ENCODE peak calls at places on chromosomes 12 and 14, in ten cellular contexts. Y, I, F, N, O, V, S, G, Z and P are unnamed samples.
A peak's percentile ranks its signal among the peaks of the same experiment; 100 is the strongest.

GRCh38 chr12:122206111-122206881 is 2.8 kb downstream of the B3GNT4 start:
- DNase-seq in Y (no peak), I (no peak), F (no peak), N (peak; percentile 25), O (no peak), V (no peak), S (no peak), G (peak; percentile 57), Z (no peak), P (no peak)

GRCh38 chr14:76928301-76928700 is 100.2 kb downstream of the IRF2BPL start:
- DNase-seq in Y (no peak), I (no peak), F (no peak), N (no peak), O (no peak), V (no peak), S (no peak), G (no peak), Z (no peak), P (no peak)

GRCh38 chr14:64324461-64325255 is 30.5 kb upstream of the ESR2 start:
- DNase-seq in Y (no peak), I (no peak), F (no peak), N (no peak), O (no peak), V (no peak), S (no peak), G (no peak), Z (no peak), P (no peak)

GRCh38 chr14:103021817-103022668 is 35.3 kb downstream of the CDC42BPB start:
- DNase-seq in Y (no peak), I (no peak), F (no peak), N (no peak), O (no peak), V (no peak), S (no peak), G (no peak), Z (no peak), P (no peak)

GRCh38 chr12:31272607-31273225 is 53.2 kb downstream of the SINHCAF start:
- DNase-seq in Y (no peak), I (no peak), F (no peak), N (no peak), O (no peak), V (no peak), S (no peak), G (no peak), Z (no peak), P (no peak)

GRCh38 chr14:90405755-90406154 is 8.9 kb downstream of the CALM1 start:
- DNase-seq in Y (no peak), I (no peak), F (no peak), N (no peak), O (no peak), V (no peak), S (no peak), G (no peak), Z (no peak), P (no peak)

GRCh38 chr14:51453869-51454268 is 197.8 kb upstream of the FRMD6 start:
- DNase-seq in Y (no peak), I (no peak), F (no peak), N (no peak), O (no peak), V (no peak), S (no peak), G (no peak), Z (no peak), P (no peak)

GRCh38 chr14:60021619-60022018 is 70.1 kb upstream of the PCNX4 start:
- DNase-seq in Y (no peak), I (no peak), F (no peak), N (no peak), O (no peak), V (no peak), S (no peak), G (no peak), Z (no peak), P (no peak)

GRCh38 chr12:100564090-100564489 is 9.4 kb upstream of the GAS2L3 start:
- DNase-seq in Y (peak; percentile 17), I (no peak), F (peak; percentile 91), N (no peak), O (no peak), V (no peak), S (no peak), G (no peak), Z (no peak), P (no peak)

GRCh38 chr12:9740109-9740750 is 7.3 kb upstream of the CLECL1 start:
- DNase-seq in Y (no peak), I (no peak), F (no peak), N (no peak), O (no peak), V (no peak), S (no peak), G (no peak), Z (peak; percentile 24), P (no peak)
- TF ChIP-seq POLR2AphosphoS5 in Y (no peak), I (no peak), F (no peak), N (no peak), O (no peak), V (no peak), S (no peak), G (no peak), Z (no peak), P (no peak)

DNA sequence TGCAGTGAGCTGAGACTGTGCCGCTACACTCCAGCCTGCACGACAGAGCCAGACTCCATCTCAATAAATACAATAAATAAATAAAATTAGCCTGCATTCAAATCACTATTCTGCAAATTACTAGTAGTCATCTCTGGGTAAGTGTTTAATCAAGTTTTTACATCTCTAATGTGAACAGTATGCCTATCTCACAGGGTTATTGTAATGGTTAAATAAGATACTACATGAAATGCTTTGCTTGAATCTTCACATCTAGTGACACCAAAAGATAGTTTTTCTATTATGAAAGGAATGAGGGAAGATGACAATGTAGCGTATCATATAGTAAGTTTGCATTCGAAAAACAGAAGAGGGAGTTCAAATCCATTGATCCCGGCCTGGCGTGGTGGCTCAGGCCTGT is 2.1 kb downstream of the SRSF9 start:
- DNase-seq in Y (no peak), I (no peak), F (no peak), N (no peak), O (no peak), V (no peak), S (no peak), G (no peak), Z (no peak), P (no peak)
- H3K4me3 ChIP-seq in Y (peak overlapping the region; percentile 26), I (no peak overlapping the region), F (no peak overlapping the region), N (no peak overlapping the region), O (no peak overlapping the region), V (no peak overlapping the region), S (no peak overlapping the region), G (no peak overlapping the region), Z (no peak overlapping the region), P (no peak overlapping the region)

GRCh38 chr12:120214626-120215356 is 13.9 kb upstream of the RPLP0 start:
- DNase-seq in Y (no peak), I (no peak), F (no peak), N (peak; percentile 31), O (no peak), V (no peak), S (no peak), G (no peak), Z (no peak), P (no peak)

GRCh38 chr12:120212301-120212700 is 11.4 kb upstream of the RPLP0 start:
- DNase-seq in Y (no peak), I (no peak), F (no peak), N (peak; percentile 13), O (no peak), V (no peak), S (no peak), G (no peak), Z (no peak), P (no peak)

GRCh38 chr12:120211904-120212283 is 11.0 kb upstream of the RPLP0 start:
- DNase-seq in Y (no peak), I (no peak), F (no peak), N (peak; percentile 19), O (no peak), V (no peak), S (no peak), G (no peak), Z (no peak), P (no peak)

GRCh38 chr12:120215357-120215735 is 14.4 kb upstream of the RPLP0 start:
- DNase-seq in Y (no peak), I (no peak), F (no peak), N (no peak), O (no peak), V (no peak), S (no peak), G (no peak), Z (no peak), P (no peak)

GRCh38 chr12:120213758-120214157 is 12.8 kb upstream of the RPLP0 start:
- DNase-seq in Y (no peak), I (no peak), F (no peak), N (peak; percentile 15), O (no peak), V (no peak), S (no peak), G (no peak), Z (no peak), P (no peak)
- TF ChIP-seq POLR2AphosphoS5 in Y (no peak), I (no peak), F (no peak), N (no peak), O (no peak), V (no peak), S (no peak), G (no peak), Z (no peak), P (no peak)

GRCh38 chr12:69252033-69252432 is 12.7 kb downstream of the CPSF6 start:
- DNase-seq in Y (no peak), I (no peak), F (no peak), N (no peak), O (no peak), V (no peak), S (no peak), G (no peak), Z (no peak), P (no peak)

GRCh38 chr12:69243099-69244084 is 4.0 kb downstream of the CPSF6 start:
- DNase-seq in Y (no peak), I (no peak), F (no peak), N (no peak), O (no peak), V (no peak), S (no peak), G (no peak), Z (no peak), P (no peak)

GRCh38 chr12:69241444-69242092 is 2.2 kb downstream of the CPSF6 start:
- DNase-seq in Y (no peak), I (no peak), F (peak; percentile 11), N (no peak), O (no peak), V (no peak), S (no peak), G (no peak), Z (no peak), P (no peak)

DNA sequence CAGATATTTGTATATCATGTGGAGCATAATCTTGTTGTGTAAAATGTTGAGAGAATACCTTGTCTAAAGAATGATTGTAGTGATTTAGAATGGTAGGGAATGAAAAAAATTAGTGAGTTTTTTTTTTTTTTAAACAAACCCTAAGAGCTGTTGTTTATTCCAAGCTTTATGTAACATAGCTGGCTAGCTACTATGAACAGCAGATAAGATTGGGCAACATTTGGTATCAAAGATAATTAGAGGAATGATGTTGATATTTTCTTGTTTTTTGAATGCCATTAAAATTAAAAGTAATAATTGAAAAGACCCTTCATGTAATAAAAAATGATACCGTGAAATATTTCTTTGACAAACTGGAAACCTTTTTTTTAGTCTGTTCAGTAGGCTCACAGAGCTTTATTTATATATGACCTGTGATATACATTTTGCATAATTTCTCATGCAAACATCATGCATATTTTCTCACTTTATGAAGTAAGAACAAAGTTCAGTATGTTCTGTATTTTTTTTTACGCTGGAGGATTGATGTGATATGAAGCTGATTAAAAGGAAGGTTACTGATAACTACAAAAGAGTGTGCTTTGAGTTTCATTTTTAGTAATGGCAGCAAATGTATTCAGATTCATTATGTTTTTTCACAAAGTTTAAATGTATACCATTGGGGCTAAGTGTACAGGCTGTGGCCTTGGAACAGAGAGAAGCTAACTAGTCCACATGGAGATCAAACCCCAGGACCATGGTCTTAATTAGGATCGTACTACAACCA is 8.1 kb downstream of the CPSF6 start:
- DNase-seq in Y (no peak), I (no peak), F (no peak), N (no peak), O (no peak), V (no peak), S (no peak), G (no peak), Z (no peak), P (no peak)
- H3K4me3 ChIP-seq in Y (no peak overlapping the region), I (no peak overlapping the region), F (no peak overlapping the region), N (no peak overlapping the region), O (no peak overlapping the region), V (no peak overlapping the region), S (no peak overlapping the region), G (no peak overlapping the region), Z (no peak overlapping the region), P (no peak overlapping the region)